ENCODE peak calls at places on chromosomes 4 and X, in eight cellular contexts. I is transverse colon; C is upper lobe of right lung; A is CD8-positive, alpha-beta memory T cell; D is prostate gland; W is heart left ventricle; T is CD4-positive, alpha-beta memory T cell; V is thyroid gland. Q is an unnamed sample. For H3K4me1 and H3K9me3, the result is how much of the 10 kb centered on the place peaks cover.

GRCh38 chr4:145609494-145610427 is 9.4 kb upstream of the MMAA start:
- DNase-seq in I (peak), C (no peak), A (peak), D (peak), W (peak), T (peak), V (peak), Q (peak)

GRCh38 chrX:31266172-31267076 is 194.6 kb upstream of the FTHL17 start:
- DNase-seq in I (peak), C (peak), A (no peak), D (peak), W (peak), T (no peak), V (peak), Q (no peak)

GRCh38 chrX:40550069-40550468 is 30.7 kb upstream of the ATP6AP2 start:
- DNase-seq in I (no peak), C (no peak), A (no peak), D (no peak), W (no peak), T (no peak), V (peak), Q (no peak)

GRCh38 chr4:67885727-67886126 is 1.9 kb upstream of the TMPRSS11D start:
- DNase-seq in I (no peak), C (no peak), A (no peak), D (no peak), W (no peak), T (no peak), V (no peak), Q (no peak)

GRCh38 chrX:73668779-73669178 is 105.8 kb downstream of the CHIC1 start:
- DNase-seq in I (no peak), C (no peak), A (no peak), D (no peak), W (peak), T (no peak), V (peak), Q (no peak)

GRCh38 chr4:76059750-76060149 is 14.8 kb upstream of the ART3 start:
- DNase-seq in I (no peak), C (no peak), A (no peak), D (no peak), W (no peak), T (no peak), V (no peak), Q (no peak)

GRCh38 chr4:83850435-83850834 is 314.5 kb downstream of the GPAT3 start:
- DNase-seq in I (no peak), C (no peak), A (no peak), D (no peak), W (no peak), T (no peak), V (no peak), Q (no peak)

GRCh38 chr4:162838671-162839070 is 328.0 kb downstream of the NAF1 start:
- DNase-seq in I (peak), C (no peak), A (no peak), D (no peak), W (no peak), T (no peak), V (no peak), Q (no peak)

GRCh38 chr4:1996866-1997611 is 11.7 kb downstream of the NELFA start:
- DNase-seq in I (no peak), C (no peak), A (no peak), D (no peak), W (no peak), T (no peak), V (no peak), Q (no peak)

GRCh38 chrX:8741981-8742380 is 10.0 kb upstream of the ANOS1 start:
- DNase-seq in I (no peak), C (no peak), A (no peak), D (no peak), W (no peak), T (no peak), V (no peak), Q (no peak)

GRCh38 chr4:336099-336892 is 1.3 kb upstream of the ZNF141 start:
- DNase-seq in I (peak), C (peak), A (no peak), D (no peak), W (peak), T (peak), V (peak), Q (no peak)

GRCh38 chr4:56575820-56576429 is 70.3 kb downstream of the ARL9 start:
- DNase-seq in I (no peak), C (no peak), A (no peak), D (no peak), W (no peak), T (peak), V (no peak), Q (no peak)

DNA sequence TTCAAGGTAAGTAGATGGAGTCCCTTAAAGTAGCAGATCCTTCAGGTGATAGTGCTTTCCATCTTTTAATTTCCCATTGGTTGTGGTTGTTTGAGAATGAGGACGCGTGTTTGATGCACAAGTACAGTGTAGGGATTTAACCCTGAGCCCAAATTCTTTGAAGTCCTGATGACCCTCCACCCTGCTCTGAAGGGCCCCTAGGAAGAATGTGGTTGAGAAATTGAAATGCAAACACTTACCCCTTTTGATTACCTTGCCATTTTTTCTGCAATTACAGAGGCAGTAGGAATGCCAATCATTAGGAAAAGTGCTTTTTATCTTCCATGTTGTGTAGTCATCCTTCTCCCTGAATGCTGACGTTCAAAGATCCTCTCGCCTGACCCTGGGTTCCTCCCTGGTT is 112.4 kb downstream of the ZNF518B start:
- DNase-seq in I (no peak), C (no peak), A (no peak), D (no peak), W (no peak), T (no peak), V (no peak), Q (no peak)
- H3K4me1 ChIP-seq in I (under half), C (under half), A (under half), D (under half), W (under half), T (under half), V (under half), Q (under half)

DNA sequence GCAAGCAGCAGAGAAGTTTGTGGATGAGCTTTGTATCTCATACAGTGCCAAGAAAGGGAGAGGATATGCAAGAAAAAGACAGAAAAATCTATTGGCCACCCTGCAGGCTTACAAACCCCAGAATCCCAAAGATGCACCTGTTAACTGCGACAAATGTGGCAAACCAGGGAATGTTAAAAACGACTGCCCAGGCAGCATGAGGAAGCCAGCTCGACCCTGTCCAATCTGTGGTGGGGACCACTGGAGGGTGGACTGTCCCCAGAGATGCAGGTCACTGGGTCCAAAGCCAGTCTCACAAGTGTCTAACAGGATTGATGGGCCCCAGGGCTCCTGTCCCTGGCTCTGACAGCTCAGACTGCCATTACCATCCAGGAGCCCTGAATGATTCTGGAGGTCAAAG is 12.9 kb upstream of the COL25A1 start:
- DNase-seq in I (no peak), C (no peak), A (no peak), D (no peak), W (no peak), T (no peak), V (no peak), Q (no peak)
- H3K9me3 ChIP-seq in I (under half), C (under half), A (under half), D (under half), W (under half), T (under half), V (under half), Q (under half)

GRCh38 chrX:17814059-17814458 is 47.0 kb downstream of the RAI2 start:
- DNase-seq in I (no peak), C (no peak), A (no peak), D (no peak), W (no peak), T (no peak), V (no peak), Q (no peak)
- H3K27ac ChIP-seq in I (no peak), C (no peak), A (no peak), D (no peak), W (no peak), T (no peak), V (no peak), Q (no peak)

GRCh38 chrX:65686246-65686645 is 18.8 kb downstream of the MSN start:
- DNase-seq in I (no peak), C (no peak), A (no peak), D (no peak), W (no peak), T (no peak), V (no peak), Q (no peak)

GRCh38 chrX:65689377-65689776 is 21.9 kb downstream of the MSN start:
- DNase-seq in I (no peak), C (no peak), A (no peak), D (no peak), W (no peak), T (no peak), V (no peak), Q (no peak)

GRCh38 chrX:65687367-65687766 is 19.9 kb downstream of the MSN start:
- DNase-seq in I (no peak), C (no peak), A (no peak), D (no peak), W (no peak), T (no peak), V (no peak), Q (no peak)

GRCh38 chrX:65688403-65688881 is 21.0 kb downstream of the MSN start:
- DNase-seq in I (peak), C (no peak), A (no peak), D (no peak), W (no peak), T (no peak), V (no peak), Q (no peak)

DNA sequence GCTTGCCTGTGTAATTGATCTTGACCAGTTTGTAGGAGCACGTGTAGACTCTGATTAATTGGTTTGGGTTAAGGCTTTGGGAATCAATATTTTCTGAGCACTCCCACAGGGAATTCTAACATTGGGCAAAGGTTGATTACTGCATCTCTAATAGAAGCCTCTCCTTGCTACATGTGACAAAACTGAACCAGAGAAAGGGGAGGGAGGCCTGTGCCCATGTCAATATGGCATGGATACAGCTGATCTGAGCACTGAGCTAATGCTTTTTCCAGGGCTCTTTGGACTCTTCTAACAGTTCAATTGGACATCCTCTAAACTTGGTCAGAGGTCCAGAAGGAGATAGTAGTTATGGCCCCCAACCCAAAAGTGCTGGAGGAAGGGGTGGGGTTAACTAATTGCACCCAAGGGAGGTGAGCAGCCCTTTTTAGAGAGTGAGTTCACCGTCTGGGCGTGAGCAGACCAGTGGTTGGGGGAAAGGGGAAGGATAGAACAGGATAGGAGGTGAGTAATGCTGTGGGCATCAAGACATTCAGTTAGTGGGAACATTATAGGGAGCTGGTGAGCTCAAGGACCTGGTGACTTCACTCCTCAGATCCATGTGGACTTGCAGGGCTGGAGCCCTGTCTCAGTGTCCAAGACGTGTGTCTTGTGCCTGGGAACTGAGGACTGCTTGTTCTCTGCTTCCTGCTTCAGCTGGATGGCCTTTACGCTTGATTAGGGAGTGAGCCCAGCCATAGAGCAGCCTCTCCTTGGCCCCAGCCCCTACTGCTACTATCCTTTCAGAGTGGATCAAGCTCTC is 22.8 kb downstream of the MSN start:
- DNase-seq in I (no peak), C (no peak), A (no peak), D (no peak), W (no peak), T (no peak), V (peak), Q (no peak)
- H3K4me1 ChIP-seq in I (half or more), C (half or more), A (half or more), D (under half), W (half or more), T (half or more), V (half or more), Q (under half)

DNA sequence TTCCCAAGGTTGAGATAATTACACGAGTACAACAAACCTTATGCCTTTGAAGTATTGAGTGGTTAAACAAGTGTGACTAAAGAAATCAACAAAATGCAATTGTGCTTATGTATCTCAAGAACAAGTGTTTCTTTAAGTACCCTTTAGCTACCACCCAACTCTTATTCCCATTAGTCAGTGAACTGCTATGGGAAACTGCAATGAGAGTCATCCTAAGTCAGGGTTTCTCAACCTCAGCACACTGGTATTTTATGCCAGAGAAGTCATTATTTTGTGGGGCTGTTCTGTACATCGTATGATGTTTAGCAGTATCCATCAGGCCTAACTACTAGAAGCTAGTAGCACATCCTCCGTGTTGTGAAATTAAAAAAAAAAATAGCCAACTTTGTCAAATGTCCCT is 549.1 kb upstream of the BOD1L1 start:
- DNase-seq in I (no peak), C (no peak), A (no peak), D (no peak), W (no peak), T (no peak), V (no peak), Q (no peak)
- H3K9me3 ChIP-seq in I (under half), C (under half), A (under half), D (under half), W (under half), T (under half), V (under half), Q (under half)

DNA sequence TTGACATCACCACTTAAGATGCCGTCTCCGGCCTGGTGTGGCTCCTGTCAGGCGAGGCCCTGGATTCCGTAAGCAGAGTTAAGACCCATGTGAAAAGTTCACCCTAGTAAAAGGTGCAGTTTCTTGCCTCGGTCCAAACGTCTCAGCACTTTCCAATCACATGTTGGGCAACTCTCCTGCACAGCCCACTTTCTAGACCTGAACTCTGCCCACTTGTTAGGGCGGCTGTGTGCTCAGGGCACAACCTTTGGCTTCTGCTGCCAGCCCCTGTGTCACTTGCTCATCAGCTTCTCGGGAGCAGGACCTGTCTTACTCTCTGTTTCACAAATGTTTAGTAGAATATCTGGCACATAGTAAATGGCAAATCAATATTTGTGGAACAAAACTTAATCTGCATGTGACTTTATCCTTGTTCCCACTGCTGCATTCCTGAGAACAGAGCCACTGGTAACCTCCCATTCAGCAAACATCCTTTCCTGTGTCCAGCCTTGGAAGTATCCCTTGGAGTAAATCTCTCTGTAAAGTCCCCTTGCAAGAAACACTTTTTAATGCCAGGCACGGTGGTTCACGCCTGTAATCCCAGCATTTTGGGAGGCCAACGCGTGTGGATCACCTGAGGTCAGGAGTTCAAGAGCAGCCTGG is 38.7 kb upstream of the SH3RF1 start:
- DNase-seq in I (no peak), C (no peak), A (no peak), D (peak), W (no peak), T (no peak), V (no peak), Q (no peak)
- H3K27ac ChIP-seq in I (no peak), C (no peak), A (no peak), D (peak), W (no peak), T (no peak), V (no peak), Q (no peak)

DNA sequence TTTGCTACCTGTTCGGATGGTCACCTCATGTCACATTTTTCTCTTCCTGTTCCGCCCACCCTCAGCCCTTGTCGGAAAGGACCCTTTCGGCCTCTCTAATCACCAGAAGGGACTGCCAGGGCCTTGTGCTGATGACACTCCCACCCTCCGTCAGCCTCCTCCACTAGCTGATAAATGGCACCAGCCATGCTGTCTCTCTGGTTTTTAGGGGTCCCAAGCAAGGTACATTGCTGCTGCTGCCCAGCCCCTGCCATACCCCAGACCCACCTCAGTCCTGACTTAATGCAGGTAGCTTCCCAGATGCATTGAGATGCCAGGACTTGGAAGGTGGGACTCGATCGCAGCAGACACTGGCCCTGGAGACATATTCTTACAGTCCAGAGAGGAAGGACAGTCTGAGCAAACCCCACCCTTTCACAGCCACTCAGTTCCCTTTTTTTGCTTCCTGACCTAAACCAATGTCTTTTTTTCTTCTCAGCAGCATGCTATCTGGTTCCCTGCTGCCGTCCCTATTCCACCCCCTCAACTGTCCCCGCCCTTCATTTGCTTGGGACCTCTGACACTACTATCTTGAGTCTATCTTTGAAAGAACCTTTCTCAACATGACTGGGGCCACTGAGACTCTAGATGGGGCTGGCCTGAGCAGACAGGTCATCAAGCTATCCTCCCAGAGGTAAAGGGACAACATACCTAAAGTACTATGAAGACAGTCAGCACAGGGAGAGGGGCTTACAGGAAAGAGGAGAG is at the start of gene BTK:
- DNase-seq in I (peak), C (no peak), A (no peak), D (no peak), W (no peak), T (no peak), V (no peak), Q (no peak)
- H3K4me1 ChIP-seq in I (under half), C (under half), A (under half), D (under half), W (under half), T (under half), V (under half), Q (under half)

GRCh38 chrX:145861818-145862217 is 44.2 kb downstream of the SLITRK2 start:
- DNase-seq in I (no peak), C (no peak), A (no peak), D (no peak), W (no peak), T (no peak), V (no peak), Q (no peak)
- H3K9me3 ChIP-seq in I (under half), C (under half), A (under half), D (under half), W (under half), T (under half), V (under half), Q (under half)

DNA sequence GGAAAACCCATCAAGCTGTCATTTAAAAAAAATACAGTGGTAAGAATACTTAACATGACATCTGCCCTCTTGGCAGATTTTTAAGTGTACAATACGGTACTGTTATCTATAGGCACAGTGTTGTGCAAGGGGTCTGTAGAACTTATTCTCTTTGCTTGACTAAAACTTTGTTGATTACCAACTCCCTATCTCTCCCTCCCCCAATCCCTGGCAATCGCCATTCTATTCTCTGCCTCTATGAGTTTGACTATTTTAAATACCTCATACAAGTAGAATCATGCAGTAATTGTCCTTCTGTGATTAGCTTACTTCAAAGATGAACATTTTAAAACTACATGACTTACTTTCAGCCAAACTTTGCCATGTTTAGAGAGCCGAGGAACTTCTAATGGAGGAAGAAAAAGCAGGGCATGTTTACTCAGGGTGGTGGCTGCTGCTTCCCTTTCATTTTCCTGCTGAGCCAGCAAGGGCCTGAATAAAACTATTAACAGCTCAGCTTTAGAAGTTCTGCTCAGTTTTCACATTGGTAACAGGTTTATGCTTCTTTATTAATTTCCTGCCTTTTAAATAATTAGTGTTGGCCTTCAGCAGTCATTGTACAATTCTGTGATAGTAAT is 62.3 kb downstream of the APOO start:
- DNase-seq in I (peak), C (no peak), A (no peak), D (peak), W (no peak), T (no peak), V (no peak), Q (no peak)
- H3K27ac ChIP-seq in I (peak), C (peak), A (no peak), D (peak), W (peak), T (no peak), V (peak), Q (no peak)

DNA sequence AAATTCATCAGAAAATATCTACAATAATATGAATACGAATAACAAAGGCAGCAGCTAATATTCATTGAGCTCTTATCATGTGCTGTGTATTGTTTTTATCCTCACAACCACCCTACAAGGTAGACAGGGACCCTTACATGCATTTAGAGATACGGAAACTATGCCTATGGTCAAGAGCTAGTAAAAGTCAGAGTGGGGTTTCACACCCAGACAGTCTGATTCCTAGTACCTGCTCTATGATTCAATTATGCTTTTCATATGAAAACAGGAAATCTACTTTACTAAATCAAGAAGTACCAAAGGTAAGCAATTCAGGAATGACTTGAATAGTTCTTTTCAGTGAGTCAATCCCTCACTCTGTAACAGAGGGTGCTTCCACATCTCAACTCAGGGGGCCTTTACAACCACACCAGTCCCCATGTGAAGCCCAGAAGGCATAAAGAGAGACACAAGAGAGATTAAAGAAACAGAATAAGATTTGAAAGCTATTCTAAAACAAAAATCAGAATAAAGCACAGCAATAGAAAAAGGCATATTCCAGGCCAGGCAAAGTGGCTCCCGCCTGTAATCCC is 191.4 kb downstream of the PPP3CA start:
- DNase-seq in I (no peak), C (no peak), A (no peak), D (no peak), W (no peak), T (no peak), V (no peak), Q (no peak)
- H3K4me1 ChIP-seq in I (under half), C (under half), A (under half), D (under half), W (under half), T (under half), V (under half), Q (under half)

Q was measured in iPS DF 6.9.